ENCODE peak calls at places on chromosome 6, in eight cellular contexts. One of them, this sample, is unnamed.
A peak's percentile ranks its signal among the peaks of the same experiment; 100 is the strongest.

GRCh38 chr6:141548969-141549368 is 583.8 kb upstream of the GJE1 start:
- DNase-seq in fibroblast of lung: peak; percentile 57
- DNase-seq in tibial nerve: no peak
- DNase-seq in pancreas: no peak
- DNase-seq in K562: no peak
- DNase-seq in HCT116: no peak
- DNase-seq in psoas muscle: no peak
- DNase-seq in A549: no peak
- DNase-seq in this sample: no peak

GRCh38 chr6:72712921-72713320 is 91.1 kb downstream of the KCNQ5 start:
- DNase-seq in A549: no peak
- DNase-seq in HCT116: no peak
- DNase-seq in psoas muscle: no peak
- DNase-seq in K562: no peak
- DNase-seq in tibial nerve: no peak
- DNase-seq in pancreas: no peak
- DNase-seq in fibroblast of lung: no peak
- DNase-seq in this sample: no peak

GRCh38 chr6:154909821-154910220 is 85.3 kb upstream of the TIAM2 start:
- DNase-seq in psoas muscle: no peak
- DNase-seq in pancreas: no peak
- DNase-seq in tibial nerve: no peak
- DNase-seq in fibroblast of lung: peak; percentile 27
- DNase-seq in A549: no peak
- DNase-seq in HCT116: no peak
- DNase-seq in K562: no peak
- DNase-seq in this sample: no peak

GRCh38 chr6:72760130-72760793 is 138.4 kb downstream of the KCNQ5 start:
- DNase-seq in K562: no peak
- DNase-seq in psoas muscle: no peak
- DNase-seq in HCT116: no peak
- DNase-seq in tibial nerve: no peak
- DNase-seq in A549: no peak
- DNase-seq in fibroblast of lung: peak; percentile 14
- DNase-seq in pancreas: peak; percentile 8
- DNase-seq in this sample: no peak

GRCh38 chr6:27562027-27562410 is 89.1 kb upstream of the ZNF184 start:
- DNase-seq in K562: no peak
- DNase-seq in psoas muscle: no peak
- DNase-seq in pancreas: no peak
- DNase-seq in tibial nerve: no peak
- DNase-seq in fibroblast of lung: no peak
- DNase-seq in HCT116: peak; percentile 59
- DNase-seq in A549: no peak
- DNase-seq in this sample: no peak

GRCh38 chr6:51608383-51608782 is 479.0 kb downstream of the PKHD1 start:
- DNase-seq in fibroblast of lung: no peak
- DNase-seq in HCT116: no peak
- DNase-seq in tibial nerve: no peak
- DNase-seq in psoas muscle: no peak
- DNase-seq in K562: no peak
- DNase-seq in A549: no peak
- DNase-seq in pancreas: no peak
- DNase-seq in this sample: no peak

GRCh38 chr6:45845546-45845945 is 170.1 kb downstream of the CLIC5 start:
- DNase-seq in psoas muscle: no peak
- DNase-seq in tibial nerve: no peak
- DNase-seq in fibroblast of lung: peak; percentile 56
- DNase-seq in K562: no peak
- DNase-seq in HCT116: no peak
- DNase-seq in A549: no peak
- DNase-seq in pancreas: no peak
- DNase-seq in this sample: no peak

GRCh38 chr6:47153066-47153755 is 111.1 kb upstream of the ADGRF1 start:
- DNase-seq in tibial nerve: no peak
- DNase-seq in K562: no peak
- DNase-seq in pancreas: peak; percentile 28
- DNase-seq in A549: peak; percentile 48
- DNase-seq in psoas muscle: no peak
- DNase-seq in HCT116: no peak
- DNase-seq in fibroblast of lung: no peak
- DNase-seq in this sample: no peak

GRCh38 chr6:37190159-37190535 is 20.2 kb downstream of the PIM1 start:
- DNase-seq in K562: no peak
- DNase-seq in A549: no peak
- DNase-seq in pancreas: no peak
- DNase-seq in fibroblast of lung: no peak
- DNase-seq in HCT116: no peak
- DNase-seq in psoas muscle: no peak
- DNase-seq in tibial nerve: no peak
- DNase-seq in this sample: no peak

GRCh38 chr6:33875696-33876095 is 71.9 kb upstream of the MLN start:
- DNase-seq in fibroblast of lung: no peak
- DNase-seq in K562: no peak
- DNase-seq in psoas muscle: peak; percentile 18
- DNase-seq in tibial nerve: no peak
- DNase-seq in HCT116: no peak
- DNase-seq in A549: no peak
- DNase-seq in pancreas: no peak
- DNase-seq in this sample: peak; percentile 23

GRCh38 chr6:42210551-42210950 is 7.1 kb downstream of the MRPS10 start:
- DNase-seq in K562: no peak
- DNase-seq in HCT116: no peak
- DNase-seq in psoas muscle: no peak
- DNase-seq in fibroblast of lung: no peak
- DNase-seq in pancreas: no peak
- DNase-seq in A549: no peak
- DNase-seq in tibial nerve: no peak
- DNase-seq in this sample: no peak

GRCh38 chr6:113857565-113858066 is 471 bp downstream of the MARCKS start:
- DNase-seq in K562: peak; percentile 8
- DNase-seq in A549: peak; percentile 20
- DNase-seq in tibial nerve: no peak
- DNase-seq in pancreas: peak; percentile 43
- DNase-seq in HCT116: no peak
- DNase-seq in fibroblast of lung: no peak
- DNase-seq in psoas muscle: peak; percentile 56
- DNase-seq in this sample: no peak

GRCh38 chr6:29680416-29680815 is 536 bp downstream of the ZFP57 start:
- DNase-seq in tibial nerve: no peak
- DNase-seq in A549: no peak
- DNase-seq in K562: no peak
- DNase-seq in HCT116: no peak
- DNase-seq in fibroblast of lung: no peak
- DNase-seq in pancreas: no peak
- DNase-seq in psoas muscle: no peak
- DNase-seq in this sample: no peak

GRCh38 chr6:155272353-155273222 is 8.8 kb downstream of the CLDN20 start:
- DNase-seq in fibroblast of lung: peak; percentile 70
- DNase-seq in K562: no peak
- DNase-seq in tibial nerve: no peak
- DNase-seq in pancreas: no peak
- DNase-seq in psoas muscle: no peak
- DNase-seq in A549: no peak
- DNase-seq in HCT116: no peak
- DNase-seq in this sample: no peak

GRCh38 chr6:7747016-7747415 is 21.1 kb downstream of the BMP6 start:
- DNase-seq in HCT116: no peak
- DNase-seq in fibroblast of lung: no peak
- DNase-seq in psoas muscle: no peak
- DNase-seq in pancreas: no peak
- DNase-seq in K562: no peak
- DNase-seq in A549: no peak
- DNase-seq in tibial nerve: no peak
- DNase-seq in this sample: no peak

GRCh38 chr6:134925800-134926199 is 24.1 kb downstream of the ALDH8A1 start:
- DNase-seq in psoas muscle: no peak
- DNase-seq in fibroblast of lung: peak; percentile 51
- DNase-seq in pancreas: no peak
- DNase-seq in tibial nerve: no peak
- DNase-seq in HCT116: no peak
- DNase-seq in K562: no peak
- DNase-seq in A549: no peak
- DNase-seq in this sample: no peak

GRCh38 chr6:81847866-81848265 is 95.4 kb upstream of the TENT5A start:
- DNase-seq in psoas muscle: no peak
- DNase-seq in fibroblast of lung: no peak
- DNase-seq in pancreas: no peak
- DNase-seq in A549: no peak
- DNase-seq in tibial nerve: no peak
- DNase-seq in HCT116: no peak
- DNase-seq in K562: no peak
- DNase-seq in this sample: no peak

GRCh38 chr6:167113047-167113446 is 9.8 kb upstream of the CCR6 start:
- DNase-seq in K562: no peak
- DNase-seq in tibial nerve: no peak
- DNase-seq in psoas muscle: no peak
- DNase-seq in fibroblast of lung: no peak
- DNase-seq in A549: no peak
- DNase-seq in pancreas: no peak
- DNase-seq in HCT116: no peak
- DNase-seq in this sample: no peak

GRCh38 chr6:113879186-113880096 is 22.3 kb downstream of the MARCKS start:
- DNase-seq in psoas muscle: no peak
- DNase-seq in tibial nerve: peak; percentile 17
- DNase-seq in fibroblast of lung: peak; percentile 76
- DNase-seq in pancreas: peak; percentile 68
- DNase-seq in A549: peak; percentile 48
- DNase-seq in HCT116: peak; percentile 68
- DNase-seq in K562: peak; percentile 44
- DNase-seq in this sample: peak; percentile 36

GRCh38 chr6:28597217-28597835 is 71.6 kb downstream of the GPX5 start:
- DNase-seq in pancreas: no peak
- DNase-seq in psoas muscle: no peak
- DNase-seq in tibial nerve: no peak
- DNase-seq in A549: peak; percentile 46
- DNase-seq in fibroblast of lung: peak; percentile 61
- DNase-seq in K562: no peak
- DNase-seq in HCT116: peak; percentile 83
- DNase-seq in this sample: no peak

GRCh38 chr6:33787954-33788693 is 806 bp downstream of the LEMD2 start:
- DNase-seq in A549: peak; percentile 60
- DNase-seq in tibial nerve: peak; percentile 35
- DNase-seq in fibroblast of lung: peak; percentile 83
- DNase-seq in pancreas: peak; percentile 46
- DNase-seq in K562: peak; percentile 83
- DNase-seq in HCT116: peak; percentile 23
- DNase-seq in psoas muscle: peak; percentile 92
- DNase-seq in this sample: peak; percentile 84

GRCh38 chr6:28923318-28924102 is at the start of gene TRIM27:
- DNase-seq in K562: peak; percentile 91
- DNase-seq in tibial nerve: peak; percentile 81
- DNase-seq in HCT116: peak; percentile 57
- DNase-seq in fibroblast of lung: peak; percentile 80
- DNase-seq in pancreas: peak; percentile 93
- DNase-seq in psoas muscle: peak; percentile 96
- DNase-seq in A549: peak; percentile 75
- DNase-seq in this sample: peak; percentile 91

GRCh38 chr6:165817148-165817547 is 154.1 kb upstream of the PDE10A start:
- DNase-seq in K562: no peak
- DNase-seq in pancreas: no peak
- DNase-seq in tibial nerve: no peak
- DNase-seq in psoas muscle: no peak
- DNase-seq in HCT116: no peak
- DNase-seq in A549: no peak
- DNase-seq in fibroblast of lung: no peak
- DNase-seq in this sample: no peak

GRCh38 chr6:140284871-140285270 is 910.4 kb upstream of the CITED2 start:
- DNase-seq in psoas muscle: no peak
- DNase-seq in tibial nerve: no peak
- DNase-seq in fibroblast of lung: no peak
- DNase-seq in HCT116: no peak
- DNase-seq in K562: no peak
- DNase-seq in A549: no peak
- DNase-seq in pancreas: no peak
- DNase-seq in this sample: no peak

GRCh38 chr6:105609375-105609991 is 206.6 kb upstream of the PREP start:
- DNase-seq in HCT116: no peak
- DNase-seq in K562: no peak
- DNase-seq in psoas muscle: no peak
- DNase-seq in fibroblast of lung: peak; percentile 37
- DNase-seq in tibial nerve: no peak
- DNase-seq in pancreas: no peak
- DNase-seq in A549: peak; percentile 55
- DNase-seq in this sample: peak; percentile 32

DNA sequence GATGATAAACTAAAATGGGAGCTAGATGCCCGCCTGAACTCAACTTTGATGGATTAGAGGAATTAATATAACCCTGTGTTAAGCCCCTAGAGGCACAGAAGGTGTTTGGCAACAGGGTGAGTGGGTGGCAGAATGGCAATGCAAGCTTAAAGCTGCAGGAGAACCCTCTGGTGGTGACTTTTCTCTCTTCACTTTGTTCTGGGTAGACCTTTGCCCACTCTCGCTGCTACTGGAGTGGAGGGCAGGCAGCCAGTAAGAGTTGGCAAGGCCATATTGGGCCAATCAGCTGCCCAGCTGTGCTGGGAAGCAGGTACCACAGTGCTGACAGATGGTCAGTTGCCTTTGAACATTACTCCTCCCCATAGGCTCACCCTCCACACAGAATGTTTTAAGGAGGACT is 468.2 kb downstream of the MMUT start:
- DNase-seq in pancreas: no peak
- DNase-seq in HCT116: peak; percentile 27
- DNase-seq in psoas muscle: no peak
- DNase-seq in A549: no peak
- DNase-seq in fibroblast of lung: no peak
- DNase-seq in tibial nerve: no peak
- DNase-seq in K562: no peak
- DNase-seq in this sample: no peak
- TF ChIP-seq CTCF in pancreas: no peak
- TF ChIP-seq CTCF in HCT116: no peak
- TF ChIP-seq CTCF in psoas muscle: no peak
- TF ChIP-seq CTCF in A549: no peak
- TF ChIP-seq CTCF in fibroblast of lung: no peak
- TF ChIP-seq CTCF in tibial nerve: no peak
- TF ChIP-seq CTCF in K562: no peak
- TF ChIP-seq CTCF in this sample: no peak

GRCh38 chr6:107917468-107918375 is 40.3 kb downstream of the SEC63 start:
- DNase-seq in K562: no peak
- DNase-seq in HCT116: peak; percentile 7
- DNase-seq in pancreas: no peak
- DNase-seq in fibroblast of lung: no peak
- DNase-seq in tibial nerve: no peak
- DNase-seq in A549: no peak
- DNase-seq in psoas muscle: no peak
- DNase-seq in this sample: no peak
- H3K9me3 ChIP-seq in K562: no peaks in the 10 kb centered on the region
- H3K9me3 ChIP-seq in HCT116: peaks cover 9% of the 10 kb centered on the region
- H3K9me3 ChIP-seq in pancreas: no peaks in the 10 kb centered on the region
- H3K9me3 ChIP-seq in fibroblast of lung: no peaks in the 10 kb centered on the region
- H3K9me3 ChIP-seq in tibial nerve: peaks cover 23% of the 10 kb centered on the region
- H3K9me3 ChIP-seq in A549: peaks cover 27% of the 10 kb centered on the region
- H3K9me3 ChIP-seq in psoas muscle: peaks cover 5% of the 10 kb centered on the region
- H3K9me3 ChIP-seq in this sample: no peaks in the 10 kb centered on the region

GRCh38 chr6:108587258-108588059 is 26.7 kb downstream of the FOXO3 start:
- DNase-seq in psoas muscle: no peak
- DNase-seq in K562: no peak
- DNase-seq in HCT116: no peak
- DNase-seq in A549: no peak
- DNase-seq in fibroblast of lung: peak; percentile 82
- DNase-seq in tibial nerve: no peak
- DNase-seq in pancreas: no peak
- DNase-seq in this sample: no peak
- H3K27ac ChIP-seq in psoas muscle: peak overlapping the region; percentile 82
- H3K27ac ChIP-seq in K562: no peak overlapping the region
- H3K27ac ChIP-seq in HCT116: no peak overlapping the region
- H3K27ac ChIP-seq in A549: peak overlapping the region; percentile 50
- H3K27ac ChIP-seq in fibroblast of lung: peak overlapping the region; percentile 31
- H3K27ac ChIP-seq in tibial nerve: peak overlapping the region; percentile 93
- H3K27ac ChIP-seq in pancreas: no peak overlapping the region
- H3K27ac ChIP-seq in this sample: peak overlapping the region; percentile 33

GRCh38 chr6:31474871-31475286 is 23.1 kb upstream of the MICB start:
- DNase-seq in A549: no peak
- DNase-seq in pancreas: no peak
- DNase-seq in psoas muscle: no peak
- DNase-seq in HCT116: no peak
- DNase-seq in fibroblast of lung: no peak
- DNase-seq in K562: peak; percentile 59
- DNase-seq in tibial nerve: no peak
- DNase-seq in this sample: no peak
- TF ChIP-seq CTCF in A549: no peak
- TF ChIP-seq CTCF in pancreas: no peak
- TF ChIP-seq CTCF in psoas muscle: peak; percentile 12
- TF ChIP-seq CTCF in HCT116: peak; percentile 13
- TF ChIP-seq CTCF in fibroblast of lung: peak; percentile 25
- TF ChIP-seq CTCF in K562: peak; percentile 57
- TF ChIP-seq CTCF in tibial nerve: no peak
- TF ChIP-seq CTCF in this sample: no peak